ENCODE peak calls at places on chromosomes 7 and 10, in six cellular contexts. C is A549, Z is GM23248, L is NCI-H1417, A is iPS-NIHi11, H is mammary epithelial cell. M is an unnamed sample.

GRCh38 chr10:94199565-94199964 is 163.2 kb downstream of the NOC3L start:
- DNase-seq in C (no peak), Z (no peak), L (no peak), A (no peak), H (no peak), M (no peak)

GRCh38 chr10:63201118-63201517 is 68.0 kb downstream of the NRBF2 start:
- DNase-seq in C (no peak), Z (no peak), L (no peak), A (no peak), H (no peak), M (no peak)

GRCh38 chr7:158413962-158414961 is 173.4 kb downstream of the PTPRN2 start:
- DNase-seq in C (peak), Z (peak), L (peak), A (no peak), H (no peak), M (no peak)

GRCh38 chr10:122404576-122404975 is 30.1 kb downstream of the PLEKHA1 start:
- DNase-seq in C (no peak), Z (no peak), L (no peak), A (no peak), H (no peak), M (no peak)

GRCh38 chr7:124764071-124764846 is 1.3 kb downstream of the GPR37 start:
- DNase-seq in C (no peak), Z (no peak), L (no peak), A (peak), H (no peak), M (no peak)

GRCh38 chr10:126252884-126253612 is 135.2 kb downstream of the ADAM12 start:
- DNase-seq in C (peak), Z (peak), L (no peak), A (no peak), H (peak), M (peak)

GRCh38 chr10:116251602-116252395 is 21.2 kb downstream of the GFRA1 start:
- DNase-seq in C (no peak), Z (no peak), L (no peak), A (no peak), H (no peak), M (no peak)

GRCh38 chr7:157564518-157565177 is 227.8 kb downstream of the DNAJB6 start:
- DNase-seq in C (no peak), Z (no peak), L (no peak), A (no peak), H (no peak), M (no peak)

GRCh38 chr10:235921-236320 is 100.7 kb downstream of the ZMYND11 start:
- DNase-seq in C (no peak), Z (peak), L (no peak), A (no peak), H (no peak), M (no peak)

GRCh38 chr10:12387561-12388210 is 38.3 kb downstream of the CAMK1D start:
- DNase-seq in C (no peak), Z (no peak), L (no peak), A (no peak), H (no peak), M (no peak)

GRCh38 chr7:96591900-96592676 is 117.6 kb downstream of the SEM1 start:
- DNase-seq in C (no peak), Z (peak), L (peak), A (peak), H (no peak), M (no peak)

GRCh38 chr7:148332787-148333186 is 257.8 kb upstream of the C7orf33 start:
- DNase-seq in C (no peak), Z (no peak), L (no peak), A (no peak), H (no peak), M (no peak)

GRCh38 chr7:53740971-53741370 is 705.5 kb downstream of the POM121L12 start:
- DNase-seq in C (no peak), Z (no peak), L (no peak), A (no peak), H (no peak), M (no peak)

M was measured in GM04503.